ENCODE peak calls at places on chromosome 22, in five cellular contexts. R, K, V, T and O are unnamed samples.
A peak's percentile ranks its signal among the peaks of the same experiment; 100 is the strongest.

GRCh38 chr22:48551716-48552268 is 1275.9 kb downstream of the BRD1 start:
- DNase-seq in T (no peak), V (no peak), K (no peak), R (no peak), O (no peak)

GRCh38 chr22:29481265-29482000 is 1.4 kb downstream of the NEFH start:
- DNase-seq in K (no peak), V (peak; percentile 57), T (no peak), R (no peak), O (no peak)

GRCh38 chr22:49934144-49934890 is 15.9 kb downstream of the CRELD2 start:
- DNase-seq in V (no peak), R (no peak), K (no peak), T (peak; percentile 32), O (no peak)

GRCh38 chr22:38774496-38775166 is 18.8 kb upstream of the SUN2 start:
- DNase-seq in K (no peak), T (no peak), R (no peak), V (no peak), O (no peak)

GRCh38 chr22:29820941-29821789 is 16.9 kb downstream of the ASCC2 start:
- DNase-seq in V (no peak), R (no peak), K (peak; percentile 81), T (peak; percentile 100), O (peak; percentile 57)

GRCh38 chr22:46025973-46026906 is 49.3 kb upstream of the WNT7B start:
- DNase-seq in K (no peak), T (no peak), V (no peak), R (no peak), O (no peak)

GRCh38 chr22:49396817-49397216 is 430.9 kb downstream of the BRD1 start:
- DNase-seq in K (no peak), V (no peak), R (peak; percentile 57), T (no peak), O (no peak)

GRCh38 chr22:45886502-45886901 is 90.5 kb downstream of the WNT7B start:
- DNase-seq in T (no peak), R (no peak), V (no peak), K (no peak), O (no peak)

GRCh38 chr22:50677493-50678217 is 5.0 kb downstream of the SHANK3 start:
- DNase-seq in V (no peak), T (no peak), K (peak; percentile 25), R (peak; percentile 80), O (no peak)

GRCh38 chr22:47192651-47193437 is 430.4 kb downstream of the TBC1D22A start:
- DNase-seq in R (peak; percentile 83), V (no peak), K (no peak), T (no peak), O (peak; percentile 61)

GRCh38 chr22:48891688-48892380 is 935.8 kb downstream of the BRD1 start:
- DNase-seq in V (no peak), R (peak; percentile 62), K (peak; percentile 8), T (no peak), O (no peak)

GRCh38 chr22:37330200-37331033 is 48.1 kb downstream of the CYTH4 start:
- DNase-seq in T (peak; percentile 61), K (peak; percentile 73), R (no peak), V (peak; percentile 87), O (peak; percentile 49)

GRCh38 chr22:38416621-38417251 is 38.3 kb downstream of the KCNJ4 start:
- DNase-seq in K (no peak), V (no peak), T (no peak), R (peak; percentile 73), O (no peak)

GRCh38 chr22:45441158-45441557 is 27.7 kb downstream of the RIBC2 start:
- DNase-seq in K (peak; percentile 65), V (peak; percentile 53), R (no peak), T (peak; percentile 75), O (no peak)

GRCh38 chr22:46044718-46045458 is 67.9 kb upstream of the WNT7B start:
- DNase-seq in R (no peak), K (no peak), T (no peak), V (peak; percentile 67), O (no peak)

GRCh38 chr22:45642966-45643365 is 28.7 kb upstream of the ATXN10 start:
- DNase-seq in K (no peak), V (no peak), R (no peak), T (peak; percentile 21), O (no peak)

GRCh38 chr22:47954107-47954506 is 1191.7 kb downstream of the TBC1D22A start:
- DNase-seq in V (no peak), K (no peak), T (no peak), R (peak; percentile 38), O (no peak)

GRCh38 chr22:40094449-40094848 is 83.3 kb upstream of the TNRC6B start:
- DNase-seq in V (no peak), R (no peak), K (peak; percentile 51), T (peak; percentile 14), O (no peak)

GRCh38 chr22:45972091-45972867 is 4.7 kb downstream of the WNT7B start:
- DNase-seq in V (peak; percentile 52), K (no peak), T (no peak), R (no peak), O (no peak)

GRCh38 chr22:29679316-29679715 is 40.5 kb upstream of the CABP7 start:
- DNase-seq in V (no peak), T (no peak), K (no peak), R (no peak), O (no peak)

GRCh38 chr22:38110863-38111852 is 674 bp upstream of the BAIAP2L2 start:
- DNase-seq in K (no peak), V (peak; percentile 46), R (no peak), T (peak; percentile 46), O (no peak)

GRCh38 chr22:22770280-22770871 is 117.2 kb upstream of the IGLL5 start:
- DNase-seq in T (peak; percentile 38), V (peak; percentile 81), K (no peak), R (peak; percentile 80), O (no peak)

GRCh38 chr22:22770881-22771280 is 116.7 kb upstream of the IGLL5 start:
- DNase-seq in R (peak; percentile 67), T (no peak), K (no peak), V (no peak), O (no peak)

GRCh38 chr22:22768885-22769284 is 118.7 kb upstream of the IGLL5 start:
- DNase-seq in V (no peak), R (peak; percentile 27), K (no peak), T (no peak), O (no peak)

GRCh38 chr22:22769434-22770279 is 118.0 kb upstream of the IGLL5 start:
- DNase-seq in K (no peak), R (no peak), T (no peak), V (no peak), O (no peak)

GRCh38 chr22:22767876-22768602 is 119.6 kb upstream of the IGLL5 start:
- DNase-seq in T (no peak), R (peak; percentile 64), V (no peak), K (no peak), O (no peak)
- TF ChIP-seq CTCF in T (peak; percentile 33), R (no peak), V (no peak), K (no peak), O (peak; percentile 4)

GRCh38 chr22:20130319-20130718 is 1.3 kb upstream of the ZDHHC8 start:
- DNase-seq in R (no peak), K (no peak), V (no peak), T (no peak), O (no peak)
- TF ChIP-seq CTCF in R (no peak), K (no peak), V (no peak), T (no peak), O (peak; percentile 20)

GRCh38 chr22:41739576-41739975 is 40.3 kb downstream of the MEI1 start:
- DNase-seq in K (no peak), V (no peak), T (no peak), R (no peak), O (no peak)

GRCh38 chr22:41745968-41746367 is 46.7 kb downstream of the MEI1 start:
- DNase-seq in T (no peak), K (no peak), R (no peak), V (no peak), O (no peak)

GRCh38 chr22:41746563-41747400 is 47.5 kb downstream of the MEI1 start:
- DNase-seq in T (peak; percentile 84), K (peak; percentile 60), V (peak; percentile 70), R (peak; percentile 87), O (peak; percentile 57)

DNA sequence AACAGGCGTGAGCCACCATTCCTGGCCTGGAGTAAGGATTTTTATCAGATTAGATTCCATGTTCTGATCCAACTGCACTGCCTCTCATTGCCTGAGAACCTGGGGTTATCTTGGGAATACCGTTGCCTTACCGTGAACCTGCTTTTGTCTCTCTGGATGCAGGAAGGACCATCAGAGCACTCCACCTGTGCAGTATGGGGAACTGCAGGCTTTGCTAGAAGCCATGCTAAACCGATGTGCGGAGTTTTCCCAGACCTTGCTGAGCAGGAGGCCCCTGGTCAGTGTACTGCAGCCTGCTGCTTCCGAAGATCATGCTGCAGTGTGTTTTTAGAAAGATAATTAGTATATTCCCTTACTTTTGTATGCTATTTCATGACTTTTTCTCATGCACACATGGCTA is 43.6 kb downstream of the MEI1 start:
- DNase-seq in R (no peak), T (no peak), V (no peak), K (no peak), O (no peak)
- TF ChIP-seq CTCF in R (no peak), T (peak; percentile 4), V (no peak), K (no peak), O (no peak)

DNA sequence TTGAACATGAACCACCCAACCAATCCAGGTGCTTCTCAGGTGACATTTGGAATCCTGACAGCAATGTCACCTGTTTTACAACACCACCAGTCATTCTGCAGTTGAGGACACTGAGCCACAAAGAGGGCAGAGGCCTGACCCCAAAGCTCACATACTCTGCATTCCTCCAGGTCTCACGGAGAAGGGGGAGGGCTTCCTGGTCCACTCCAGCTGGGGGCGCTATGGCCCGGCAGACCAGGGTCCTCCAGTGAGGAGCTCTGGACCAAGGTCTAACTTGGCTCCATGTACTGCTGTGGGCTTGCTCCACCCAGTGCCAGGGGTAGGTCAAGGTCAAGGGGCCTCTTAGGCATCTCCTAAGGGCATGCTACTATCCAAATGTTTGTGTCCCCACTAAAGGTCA is 1.5 kb upstream of the PNPLA3 start:
- DNase-seq in V (no peak), T (no peak), K (no peak), R (no peak), O (no peak)
- TF ChIP-seq CTCF in V (no peak), T (no peak), K (no peak), R (no peak), O (no peak)

GRCh38 chr22:22916952-22917290 is 29.3 kb downstream of the IGLL5 start:
- DNase-seq in V (no peak), K (no peak), R (no peak), T (no peak), O (no peak)

GRCh38 chr22:22919041-22919440 is 31.4 kb downstream of the IGLL5 start:
- DNase-seq in T (no peak), K (no peak), R (no peak), V (no peak), O (no peak)

GRCh38 chr22:22920104-22920654 is 32.6 kb downstream of the IGLL5 start:
- DNase-seq in R (no peak), V (no peak), K (no peak), T (no peak), O (no peak)

GRCh38 chr22:22917377-22917776 is 29.8 kb downstream of the IGLL5 start:
- DNase-seq in T (no peak), R (no peak), K (no peak), V (no peak), O (no peak)

GRCh38 chr22:22918297-22918965 is 30.8 kb downstream of the IGLL5 start:
- DNase-seq in K (no peak), V (no peak), T (no peak), R (no peak), O (no peak)
- TF ChIP-seq CTCF in K (no peak), V (no peak), T (no peak), R (no peak), O (no peak)

GRCh38 chr22:27747396-27748256 is 53.9 kb downstream of the MN1 start:
- DNase-seq in T (peak; percentile 85), R (no peak), K (no peak), V (no peak), O (no peak)
- TF ChIP-seq CTCF in T (peak; percentile 59), R (peak; percentile 57), K (no peak), V (no peak), O (peak; percentile 18)

GRCh38 chr22:35037089-35037488 is 28.9 kb upstream of the ISX start:
- DNase-seq in T (no peak), K (no peak), R (no peak), V (no peak), O (no peak)
- TF ChIP-seq CTCF in T (no peak), K (no peak), R (peak; percentile 21), V (peak; percentile 24), O (peak; percentile 65)